ENCODE peak calls at places on chromosomes 3 and 15, in six cellular contexts. L is Peyer's patch, G is IMR-90, R is amniotic stem cell, N is PC-9, C is nephron progenitor cell. J is an unnamed sample.
A peak's percentile ranks its signal among the peaks of the same experiment; 100 is the strongest.

GRCh38 chr3:123448503-123449091 is at the start of gene ADCY5:
- DNase-seq in L (no peak), G (no peak), R (no peak), N (no peak), C (peak; percentile 50), J (no peak)

GRCh38 chr3:111338059-111338698 is 203.8 kb upstream of the CD96 start:
- DNase-seq in L (peak; percentile 81), G (peak; percentile 86), R (peak; percentile 71), N (peak; percentile 66), C (peak; percentile 35), J (peak; percentile 66)

GRCh38 chr3:111070772-111071256 is 802 bp upstream of the NECTIN3 start:
- DNase-seq in L (no peak), G (no peak), R (no peak), N (no peak), C (no peak), J (no peak)

GRCh38 chr15:66893294-66893693 is 172.1 kb upstream of the SMAD3 start:
- DNase-seq in L (no peak), G (no peak), R (no peak), N (no peak), C (no peak), J (no peak)

GRCh38 chr15:77580991-77581682 is 51.6 kb downstream of the LINGO1 start:
- DNase-seq in L (no peak), G (no peak), R (no peak), N (no peak), C (no peak), J (no peak)

GRCh38 chr3:107657971-107658370 is 135.2 kb downstream of the BBX start:
- DNase-seq in L (no peak), G (peak; percentile 70), R (no peak), N (no peak), C (no peak), J (no peak)

GRCh38 chr3:171176244-171176925 is 149.9 kb upstream of the SLC2A2 start:
- DNase-seq in L (no peak), G (no peak), R (no peak), N (no peak), C (no peak), J (no peak)

GRCh38 chr15:62173215-62173614 is 8.1 kb upstream of the C2CD4B start:
- DNase-seq in L (no peak), G (no peak), R (no peak), N (no peak), C (no peak), J (no peak)

GRCh38 chr15:59998256-59999063 is 5.7 kb upstream of the FOXB1 start:
- DNase-seq in L (no peak), G (no peak), R (no peak), N (no peak), C (no peak), J (no peak)

GRCh38 chr15:100542290-100542689 is 13.5 kb upstream of the CERS3 start:
- DNase-seq in L (no peak), G (no peak), R (no peak), N (no peak), C (no peak), J (no peak)

GRCh38 chr15:48794697-48795134 is 16.2 kb downstream of the CEP152 start:
- DNase-seq in L (no peak), G (peak; percentile 17), R (no peak), N (peak; percentile 18), C (no peak), J (no peak)

GRCh38 chr3:189833996-189834395 is 202.8 kb downstream of the TP63 start:
- DNase-seq in L (no peak), G (no peak), R (no peak), N (no peak), C (no peak), J (no peak)

GRCh38 chr3:187740446-187741399 is 4.5 kb downstream of the BCL6 start:
- DNase-seq in L (peak; percentile 84), G (peak; percentile 72), R (no peak), N (peak; percentile 68), C (peak; percentile 86), J (no peak)

GRCh38 chr15:79049416-79049815 is 41.2 kb downstream of the RASGRF1 start:
- DNase-seq in L (no peak), G (no peak), R (no peak), N (no peak), C (no peak), J (no peak)

GRCh38 chr3:140529558-140529957 is 148.3 kb upstream of the TRIM42 start:
- DNase-seq in L (no peak), G (no peak), R (no peak), N (no peak), C (no peak), J (no peak)

GRCh38 chr3:98994128-98994762 is 92.8 kb upstream of the DCBLD2 start:
- DNase-seq in L (no peak), G (peak; percentile 81), R (peak; percentile 15), N (no peak), C (no peak), J (peak; percentile 52)

GRCh38 chr3:179526989-179527391 is 35.7 kb upstream of the ACTL6A start:
- DNase-seq in L (peak; percentile 46), G (peak; percentile 84), R (no peak), N (no peak), C (peak; percentile 15), J (no peak)

GRCh38 chr15:84818221-84819131 is 1.3 kb downstream of the ALPK3 start:
- DNase-seq in L (no peak), G (peak; percentile 14), R (no peak), N (no peak), C (no peak), J (no peak)

GRCh38 chr3:189186093-189186492 is 14.3 kb downstream of the TPRG1 start:
- DNase-seq in L (no peak), G (peak; percentile 15), R (no peak), N (no peak), C (no peak), J (no peak)

GRCh38 chr3:8937064-8938020 is 25.9 kb downstream of the RAD18 start:
- DNase-seq in L (no peak), G (peak; percentile 89), R (peak; percentile 67), N (no peak), C (no peak), J (peak; percentile 10)

GRCh38 chr15:32909431-32909830 is 191.6 kb downstream of the GREM1 start:
- DNase-seq in L (no peak), G (peak; percentile 83), R (no peak), N (no peak), C (no peak), J (no peak)

GRCh38 chr15:90716317-90716975 is 700 bp upstream of the BLM start:
- DNase-seq in L (no peak), G (peak; percentile 5), R (peak; percentile 7), N (no peak), C (no peak), J (no peak)